ENCODE peak calls at places on chromosomes 5 and 9, in four cellular contexts. One of them, this sample, is unnamed.

GRCh38 chr5:135013947-135014570 is 20.0 kb downstream of the PITX1 start:
- DNase-seq in foreskin melanocyte: no peak
- DNase-seq in NB4: no peak
- DNase-seq in HuH-7.5: no peak
- DNase-seq in this sample: no peak

GRCh38 chr5:136033848-136034247 is 5.1 kb downstream of the TGFBI start:
- DNase-seq in foreskin melanocyte: no peak
- DNase-seq in NB4: no peak
- DNase-seq in HuH-7.5: no peak
- DNase-seq in this sample: no peak

GRCh38 chr5:387491-388265 is 55.3 kb upstream of the EXOC3 start:
- DNase-seq in foreskin melanocyte: no peak
- DNase-seq in NB4: peak
- DNase-seq in HuH-7.5: no peak
- DNase-seq in this sample: peak

GRCh38 chr5:42982107-42982622 is 58.0 kb downstream of the ANXA2R start:
- DNase-seq in foreskin melanocyte: no peak
- DNase-seq in NB4: no peak
- DNase-seq in HuH-7.5: no peak
- DNase-seq in this sample: no peak

GRCh38 chr9:21788752-21789151 is 13.7 kb upstream of the MTAP start:
- DNase-seq in foreskin melanocyte: no peak
- DNase-seq in NB4: no peak
- DNase-seq in HuH-7.5: no peak
- DNase-seq in this sample: no peak

GRCh38 chr5:172452398-172453205 is 1.7 kb downstream of the SH3PXD2B start:
- DNase-seq in foreskin melanocyte: peak
- DNase-seq in NB4: no peak
- DNase-seq in HuH-7.5: no peak
- DNase-seq in this sample: no peak

GRCh38 chr9:4370501-4370900 is 70.6 kb upstream of the GLIS3 start:
- DNase-seq in foreskin melanocyte: no peak
- DNase-seq in NB4: no peak
- DNase-seq in HuH-7.5: no peak
- DNase-seq in this sample: no peak

GRCh38 chr5:1919209-1919566 is 36.5 kb upstream of the IRX4 start:
- DNase-seq in foreskin melanocyte: no peak
- DNase-seq in NB4: no peak
- DNase-seq in HuH-7.5: no peak
- DNase-seq in this sample: no peak

GRCh38 chr5:77518304-77518703 is 26.2 kb upstream of the WDR41 start:
- DNase-seq in foreskin melanocyte: no peak
- DNase-seq in NB4: peak
- DNase-seq in HuH-7.5: no peak
- DNase-seq in this sample: peak

GRCh38 chr5:95591490-95591901 is 28.4 kb upstream of the GPR150 start:
- DNase-seq in foreskin melanocyte: peak
- DNase-seq in NB4: no peak
- DNase-seq in HuH-7.5: no peak
- DNase-seq in this sample: no peak

GRCh38 chr9:21616082-21616778 is 134.1 kb upstream of the IFNE start:
- DNase-seq in foreskin melanocyte: peak
- DNase-seq in NB4: no peak
- DNase-seq in HuH-7.5: no peak
- DNase-seq in this sample: no peak

GRCh38 chr9:114078021-114078780 is at the start of gene AMBP:
- DNase-seq in foreskin melanocyte: no peak
- DNase-seq in NB4: peak
- DNase-seq in HuH-7.5: peak
- DNase-seq in this sample: no peak

GRCh38 chr9:76423216-76424177 is 29.3 kb upstream of the RFK start:
- DNase-seq in foreskin melanocyte: no peak
- DNase-seq in NB4: no peak
- DNase-seq in HuH-7.5: peak
- DNase-seq in this sample: no peak

GRCh38 chr9:73199886-73200285 is 48.2 kb downstream of the ANXA1 start:
- DNase-seq in foreskin melanocyte: no peak
- DNase-seq in NB4: no peak
- DNase-seq in HuH-7.5: no peak
- DNase-seq in this sample: no peak

GRCh38 chr9:129319076-129319937 is 141.2 kb upstream of the IER5L start:
- DNase-seq in foreskin melanocyte: no peak
- DNase-seq in NB4: no peak
- DNase-seq in HuH-7.5: no peak
- DNase-seq in this sample: no peak

GRCh38 chr5:139147743-139148079 is 50.5 kb downstream of the SIL1 start:
- DNase-seq in foreskin melanocyte: peak
- DNase-seq in NB4: no peak
- DNase-seq in HuH-7.5: no peak
- DNase-seq in this sample: no peak

GRCh38 chr9:121286973-121287721 is 19.2 kb downstream of the GSN start:
- DNase-seq in foreskin melanocyte: peak
- DNase-seq in NB4: peak
- DNase-seq in HuH-7.5: peak
- DNase-seq in this sample: peak

GRCh38 chr5:133406208-133406607 is 206.1 kb downstream of the FSTL4 start:
- DNase-seq in foreskin melanocyte: no peak
- DNase-seq in NB4: no peak
- DNase-seq in HuH-7.5: no peak
- DNase-seq in this sample: no peak

GRCh38 chr9:38130724-38131123 is 61.7 kb upstream of the SHB start:
- DNase-seq in foreskin melanocyte: no peak
- DNase-seq in NB4: no peak
- DNase-seq in HuH-7.5: no peak
- DNase-seq in this sample: no peak

This sample was measured in MV-4-11.